ENCODE peak calls at places on chromosomes 5 and 9, in five cellular contexts. Z, W, P, E and D are unnamed samples.

GRCh38 chr5:43231977-43232376 is 40.0 kb downstream of the NIM1K start:
- DNase-seq in Z (no peak), P (no peak), W (peak), E (no peak), D (no peak)

GRCh38 chr9:136791466-136792276 is 527 bp downstream of the TMEM141 start:
- DNase-seq in Z (no peak), W (peak), E (peak), P (no peak), D (peak)

GRCh38 chr5:147522435-147522834 is 12.6 kb upstream of the DPYSL3 start:
- DNase-seq in E (no peak), Z (peak), W (peak), P (no peak), D (no peak)

GRCh38 chr5:138466058-138466899 is 1.0 kb downstream of the EGR1 start:
- DNase-seq in W (peak), E (no peak), Z (peak), P (no peak), D (no peak)

GRCh38 chr5:119036101-119036762 is 34.7 kb upstream of the DMXL1 start:
- DNase-seq in W (no peak), E (no peak), P (no peak), Z (peak), D (no peak)

GRCh38 chr9:103319979-103320378 is 324.8 kb downstream of the CYLC2 start:
- DNase-seq in W (no peak), P (no peak), Z (no peak), E (no peak), D (no peak)

GRCh38 chr5:140630296-140630695 is 2.7 kb downstream of the CD14 start:
- DNase-seq in Z (peak), W (no peak), E (no peak), P (no peak), D (no peak)

GRCh38 chr9:116569111-116569510 is 118.0 kb upstream of the TRIM32 start:
- DNase-seq in E (no peak), W (no peak), Z (no peak), P (no peak), D (no peak)

GRCh38 chr5:39432687-39433086 is 7.9 kb upstream of the DAB2 start:
- DNase-seq in W (no peak), E (no peak), P (no peak), Z (no peak), D (no peak)

GRCh38 chr5:154474957-154475334 is 3.1 kb downstream of the HAND1 start:
- DNase-seq in E (no peak), W (no peak), P (no peak), Z (no peak), D (no peak)

GRCh38 chr5:139817362-139817761 is 21.8 kb downstream of the PSD2 start:
- DNase-seq in W (no peak), E (no peak), P (no peak), Z (no peak), D (peak)

GRCh38 chr5:167592114-167592513 is 699.3 kb upstream of the WWC1 start:
- DNase-seq in Z (no peak), P (no peak), E (no peak), W (no peak), D (no peak)

GRCh38 chr5:15704397-15704947 is 204.5 kb downstream of the FBXL7 start:
- DNase-seq in Z (peak), W (no peak), E (no peak), P (no peak), D (no peak)

GRCh38 chr5:32329395-32329834 is 16.7 kb upstream of the MTMR12 start:
- DNase-seq in Z (peak), E (peak), W (peak), P (peak), D (peak)

GRCh38 chr5:36357391-36357790 is 55.7 kb upstream of the RANBP3L start:
- DNase-seq in P (no peak), Z (peak), W (no peak), E (no peak), D (no peak)

GRCh38 chr5:93791520-93791972 is 50.1 kb upstream of the POU5F2 start:
- DNase-seq in E (no peak), P (peak), Z (no peak), W (no peak), D (no peak)

GRCh38 chr5:140553657-140554056 is 3.6 kb downstream of the SRA1 start:
- DNase-seq in W (no peak), Z (no peak), P (no peak), E (no peak), D (no peak)

GRCh38 chr5:142301487-142302035 is 23.3 kb downstream of the SPRY4 start:
- DNase-seq in E (no peak), P (no peak), W (no peak), Z (no peak), D (no peak)